ENCODE peak calls at places on chromosomes 4 and X, in six cellular contexts. Z, K, O, T, H and F are unnamed samples.

GRCh38 chr4:165609653-165610052 is 230.8 kb downstream of the CPE start:
- DNase-seq in Z (no peak), K (no peak), O (no peak), T (no peak), H (peak), F (no peak)

GRCh38 chr4:17066241-17066640 is 167.8 kb upstream of the LDB2 start:
- DNase-seq in Z (no peak), K (no peak), O (no peak), T (no peak), H (no peak), F (no peak)

GRCh38 chr4:86054676-86055075 is 305.2 kb downstream of the MAPK10 start:
- DNase-seq in Z (no peak), K (no peak), O (no peak), T (no peak), H (no peak), F (no peak)

GRCh38 chr4:170736710-170737109 is 647.0 kb upstream of the AADAT start:
- DNase-seq in Z (no peak), K (no peak), O (no peak), T (no peak), H (no peak), F (no peak)

GRCh38 chrX:23334536-23334870 is at the start of gene PTCHD1:
- DNase-seq in Z (no peak), K (no peak), O (peak), T (no peak), H (no peak), F (no peak)

GRCh38 chr4:113958766-113959540 is 20.5 kb downstream of the ARSJ start:
- DNase-seq in Z (no peak), K (no peak), O (no peak), T (no peak), H (no peak), F (no peak)

GRCh38 chr4:110944501-110944900 is 321.6 kb upstream of the PITX2 start:
- DNase-seq in Z (no peak), K (no peak), O (no peak), T (no peak), H (no peak), F (no peak)

GRCh38 chr4:41640905-41641304 is 102.9 kb downstream of the LIMCH1 start:
- DNase-seq in Z (no peak), K (no peak), O (no peak), T (no peak), H (no peak), F (no peak)

GRCh38 chr4:184854673-184855072 is 28.9 kb upstream of the ACSL1 start:
- DNase-seq in Z (no peak), K (no peak), O (no peak), T (no peak), H (no peak), F (no peak)

GRCh38 chr4:158161561-158162354 is 11.1 kb downstream of the GASK1B start:
- DNase-seq in Z (no peak), K (no peak), O (no peak), T (no peak), H (no peak), F (no peak)